ENCODE peak calls at places on chromosomes 2 and 18, in seven cellular contexts. M, C, O, W, K, Q and V are unnamed samples.

GRCh38 chr18:2570772-2571199 is 519 bp downstream of the METTL4 start:
- DNase-seq in C (peak; percentile 70), K (peak; percentile 33), M (no peak), W (peak; percentile 67), Q (peak; percentile 71), O (peak; percentile 73), V (peak; percentile 89)

GRCh38 chr2:60872510-60872928 is 8.9 kb upstream of the REL start:
- DNase-seq in C (no peak), K (no peak), M (no peak), O (no peak), W (no peak), Q (peak; percentile 31), V (no peak)

GRCh38 chr18:50507120-50507590 is 52.7 kb upstream of the MAPK4 start:
- DNase-seq in Q (peak; percentile 57), M (no peak), O (no peak), C (peak; percentile 67), W (no peak), K (peak; percentile 41), V (no peak)

GRCh38 chr2:182581196-182581935 is 134.7 kb upstream of the DNAJC10 start:
- DNase-seq in K (no peak), C (peak; percentile 62), M (no peak), O (no peak), W (no peak), Q (no peak), V (no peak)

GRCh38 chr18:55748227-55748738 is 160.3 kb upstream of the TCF4 start:
- DNase-seq in K (no peak), W (no peak), Q (no peak), M (no peak), O (no peak), C (no peak), V (no peak)

GRCh38 chr2:236369606-236370005 is 105.4 kb upstream of the ASB18 start:
- DNase-seq in W (no peak), K (no peak), C (peak; percentile 23), Q (no peak), M (no peak), O (no peak), V (peak; percentile 80)

GRCh38 chr18:69948919-69949537 is 1.4 kb upstream of the CD226 start:
- DNase-seq in C (no peak), M (no peak), W (no peak), O (no peak), K (no peak), Q (no peak), V (no peak)

GRCh38 chr2:202269585-202269984 is 4.0 kb downstream of the NOP58 start:
- DNase-seq in W (peak; percentile 34), K (no peak), M (no peak), O (no peak), Q (no peak), C (no peak), V (peak; percentile 68)

GRCh38 chr2:46669996-46670793 is 190.8 kb downstream of the TMEM247 start:
- DNase-seq in Q (peak; percentile 43), M (no peak), K (no peak), W (peak; percentile 83), O (peak; percentile 68), C (peak; percentile 81), V (no peak)

GRCh38 chr2:50004667-50005066 is 850.4 kb upstream of the FSHR start:
- DNase-seq in C (no peak), O (no peak), M (no peak), W (no peak), Q (no peak), K (no peak), V (no peak)

GRCh38 chr2:127086800-127087737 is 19.9 kb downstream of the BIN1 start:
- DNase-seq in O (peak; percentile 27), W (peak; percentile 51), K (no peak), C (peak; percentile 94), Q (no peak), M (peak; percentile 58), V (peak; percentile 92)

GRCh38 chr2:7838636-7839035 is 843.2 kb upstream of the ID2 start:
- DNase-seq in C (no peak), K (no peak), M (no peak), Q (no peak), O (no peak), W (no peak), V (no peak)

GRCh38 chr2:218877891-218878290 is 2.8 kb upstream of the WNT10A start:
- DNase-seq in C (no peak), M (no peak), W (no peak), O (no peak), Q (no peak), K (no peak), V (no peak)

GRCh38 chr2:218878486-218878885 is 2.2 kb upstream of the WNT10A start:
- DNase-seq in Q (no peak), O (no peak), K (no peak), C (no peak), M (no peak), W (no peak), V (no peak)

GRCh38 chr2:218875692-218876246 is 4.9 kb upstream of the WNT10A start:
- DNase-seq in W (no peak), K (no peak), O (no peak), M (no peak), C (no peak), Q (no peak), V (no peak)

GRCh38 chr2:218876562-218877219 is 4.0 kb upstream of the WNT10A start:
- DNase-seq in M (no peak), C (peak; percentile 77), K (peak; percentile 61), W (peak; percentile 54), Q (peak; percentile 70), O (peak; percentile 50), V (no peak)

DNA sequence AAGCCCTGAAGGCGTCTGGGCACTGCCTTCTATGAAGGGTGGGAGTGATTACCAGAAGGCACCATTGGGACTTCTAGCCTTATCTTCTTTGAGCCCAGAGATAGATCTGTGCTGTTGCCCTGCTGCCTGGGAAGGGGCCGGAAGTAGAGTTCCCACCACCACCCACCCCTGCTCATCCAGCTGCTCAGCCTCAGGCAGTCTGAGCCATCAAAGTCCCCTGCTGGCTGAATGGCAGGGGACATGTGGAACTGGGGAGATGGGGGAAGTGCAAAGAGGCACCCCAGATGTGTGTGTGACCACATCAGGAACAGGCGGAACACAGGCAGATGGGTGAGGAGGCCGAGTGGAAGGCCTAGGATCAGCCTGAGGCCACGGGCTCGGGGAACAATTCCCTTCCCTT is 3.3 kb upstream of the WNT10A start:
- DNase-seq in O (no peak), K (no peak), M (no peak), C (no peak), Q (no peak), W (no peak), V (no peak)
- TF ChIP-seq CTCF in O (no peak), K (no peak), M (no peak), C (no peak), Q (no peak), W (no peak), V (no peak)

GRCh38 chr2:227153307-227153706 is 10.7 kb downstream of the COL4A4 start:
- DNase-seq in M (no peak), C (peak; percentile 47), W (no peak), K (no peak), O (no peak), Q (peak; percentile 34), V (no peak)

GRCh38 chr2:227153766-227154486 is 10.1 kb downstream of the COL4A4 start:
- DNase-seq in W (no peak), O (no peak), M (no peak), Q (no peak), K (no peak), C (peak; percentile 81), V (no peak)

GRCh38 chr2:227152093-227152766 is 11.8 kb downstream of the COL4A4 start:
- DNase-seq in M (no peak), Q (no peak), O (no peak), C (no peak), K (no peak), W (no peak), V (no peak)

GRCh38 chr2:227154976-227155375 is 9.0 kb downstream of the COL4A4 start:
- DNase-seq in W (peak; percentile 56), Q (peak; percentile 10), C (peak; percentile 92), M (no peak), K (no peak), O (peak; percentile 3), V (no peak)

GRCh38 chr2:227155395-227155794 is 8.6 kb downstream of the COL4A4 start:
- DNase-seq in W (peak; percentile 21), M (no peak), C (no peak), Q (no peak), K (no peak), O (no peak), V (no peak)
- TF ChIP-seq CTCF in W (no peak), M (no peak), C (no peak), Q (no peak), K (no peak), O (peak; percentile 20), V (no peak)

DNA sequence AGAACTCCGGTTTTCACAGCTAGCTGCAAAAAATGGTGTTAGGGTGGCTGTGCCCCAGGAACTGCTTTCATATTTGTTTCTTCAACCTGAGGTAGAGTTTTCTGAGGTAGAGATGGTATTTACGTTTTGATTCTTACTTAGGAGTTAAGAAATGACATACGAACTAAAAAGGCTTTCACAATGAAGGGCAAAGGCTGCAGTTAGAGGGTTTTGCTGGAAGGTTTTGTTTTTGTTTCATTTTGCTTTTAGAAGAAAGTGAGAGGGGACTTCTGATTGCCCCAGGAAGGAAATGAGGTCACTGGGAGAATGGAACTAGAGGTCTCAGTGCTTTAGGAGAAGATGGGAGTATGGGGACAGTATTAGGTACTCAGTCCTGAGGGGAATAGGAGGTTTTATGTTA is 15.5 kb downstream of the CDCA7 start:
- DNase-seq in O (no peak), M (no peak), Q (no peak), K (no peak), C (peak; percentile 43), W (no peak), V (no peak)
- TF ChIP-seq CTCF in O (no peak), M (no peak), Q (no peak), K (no peak), C (no peak), W (no peak), V (no peak)

GRCh38 chr2:137886432-137886831 is 77.8 kb upstream of the HNMT start:
- DNase-seq in Q (peak; percentile 53), K (no peak), O (no peak), M (no peak), W (no peak), C (no peak), V (no peak)
- TF ChIP-seq CTCF in Q (peak; percentile 7), K (peak; percentile 61), O (no peak), M (no peak), W (no peak), C (peak; percentile 2), V (no peak)

GRCh38 chr18:22377769-22378168 is 39.9 kb downstream of the CTAGE1 start:
- DNase-seq in C (no peak), W (no peak), K (no peak), O (no peak), M (no peak), Q (no peak), V (no peak)

GRCh38 chr18:22378672-22379282 is 38.9 kb downstream of the CTAGE1 start:
- DNase-seq in C (peak; percentile 35), Q (peak; percentile 62), O (peak; percentile 33), K (no peak), W (peak; percentile 27), M (no peak), V (no peak)
- TF ChIP-seq CTCF in C (peak; percentile 52), Q (peak; percentile 70), O (peak; percentile 76), K (peak; percentile 59), W (peak; percentile 53), M (peak; percentile 53), V (peak; percentile 51)

GRCh38 chr18:27377251-27377650 is 192.1 kb upstream of the CHST9 start:
- DNase-seq in O (no peak), M (no peak), C (peak; percentile 65), K (no peak), Q (peak; percentile 50), W (no peak), V (no peak)
- TF ChIP-seq CTCF in O (no peak), M (no peak), C (no peak), K (no peak), Q (no peak), W (no peak), V (no peak)